ENCODE peak calls at places on chromosomes 7 and 10, in four cellular contexts. One of them, this sample, is unnamed.

GRCh38 chr10:80183436-80183835 is 21.9 kb downstream of the ANXA11 start:
- DNase-seq in astrocyte of the cerebellum: no peak
- DNase-seq in CD4-positive, CD25-positive, alpha-beta regulatory T cell: no peak
- DNase-seq in lower leg skin: no peak
- DNase-seq in this sample: no peak

GRCh38 chr7:1952781-1953180 is 280.0 kb downstream of the MAD1L1 start:
- DNase-seq in astrocyte of the cerebellum: no peak
- DNase-seq in CD4-positive, CD25-positive, alpha-beta regulatory T cell: no peak
- DNase-seq in lower leg skin: no peak
- DNase-seq in this sample: no peak

GRCh38 chr10:86070278-86070677 is 296.3 kb downstream of the GRID1 start:
- DNase-seq in lower leg skin: peak
- DNase-seq in CD4-positive, CD25-positive, alpha-beta regulatory T cell: no peak
- DNase-seq in astrocyte of the cerebellum: no peak
- DNase-seq in this sample: no peak

GRCh38 chr7:120054376-120055100 is 218.4 kb upstream of the KCND2 start:
- DNase-seq in astrocyte of the cerebellum: no peak
- DNase-seq in lower leg skin: no peak
- DNase-seq in CD4-positive, CD25-positive, alpha-beta regulatory T cell: no peak
- DNase-seq in this sample: no peak

GRCh38 chr10:104424719-104425118 is 71.1 kb downstream of the CFAP58 start:
- DNase-seq in CD4-positive, CD25-positive, alpha-beta regulatory T cell: no peak
- DNase-seq in lower leg skin: no peak
- DNase-seq in astrocyte of the cerebellum: no peak
- DNase-seq in this sample: peak

GRCh38 chr7:119270045-119270464 is 1002.9 kb upstream of the KCND2 start:
- DNase-seq in CD4-positive, CD25-positive, alpha-beta regulatory T cell: no peak
- DNase-seq in lower leg skin: peak
- DNase-seq in astrocyte of the cerebellum: peak
- DNase-seq in this sample: peak

GRCh38 chr10:131258256-131258655 is 53.3 kb downstream of the TCERG1L start:
- DNase-seq in astrocyte of the cerebellum: no peak
- DNase-seq in lower leg skin: no peak
- DNase-seq in CD4-positive, CD25-positive, alpha-beta regulatory T cell: no peak
- DNase-seq in this sample: no peak

GRCh38 chr10:12834721-12835120 is 166.8 kb downstream of the CCDC3 start:
- DNase-seq in astrocyte of the cerebellum: no peak
- DNase-seq in lower leg skin: peak
- DNase-seq in CD4-positive, CD25-positive, alpha-beta regulatory T cell: no peak
- DNase-seq in this sample: no peak

GRCh38 chr7:96962221-96962620 is 43.1 kb upstream of the DLX6 start:
- DNase-seq in astrocyte of the cerebellum: peak
- DNase-seq in lower leg skin: no peak
- DNase-seq in CD4-positive, CD25-positive, alpha-beta regulatory T cell: no peak
- DNase-seq in this sample: no peak

GRCh38 chr10:43354325-43354635 is 17.2 kb upstream of the FXYD4 start:
- DNase-seq in CD4-positive, CD25-positive, alpha-beta regulatory T cell: no peak
- DNase-seq in lower leg skin: no peak
- DNase-seq in astrocyte of the cerebellum: no peak
- DNase-seq in this sample: no peak

GRCh38 chr10:104622598-104623209 is 18.4 kb upstream of the SORCS3 start:
- DNase-seq in astrocyte of the cerebellum: no peak
- DNase-seq in CD4-positive, CD25-positive, alpha-beta regulatory T cell: no peak
- DNase-seq in lower leg skin: no peak
- DNase-seq in this sample: no peak

GRCh38 chr10:62517252-62517651 is 143.1 kb downstream of the ZNF365 start:
- DNase-seq in lower leg skin: no peak
- DNase-seq in astrocyte of the cerebellum: no peak
- DNase-seq in CD4-positive, CD25-positive, alpha-beta regulatory T cell: no peak
- DNase-seq in this sample: no peak

GRCh38 chr10:11141571-11142091 is 124.0 kb downstream of the CELF2 start:
- DNase-seq in astrocyte of the cerebellum: no peak
- DNase-seq in lower leg skin: no peak
- DNase-seq in CD4-positive, CD25-positive, alpha-beta regulatory T cell: no peak
- DNase-seq in this sample: no peak

GRCh38 chr7:85475071-85475470 is 288.2 kb upstream of the SEMA3D start:
- DNase-seq in astrocyte of the cerebellum: no peak
- DNase-seq in CD4-positive, CD25-positive, alpha-beta regulatory T cell: no peak
- DNase-seq in lower leg skin: no peak
- DNase-seq in this sample: no peak

GRCh38 chr7:116955340-116955739 is 2.0 kb downstream of the ST7 start:
- DNase-seq in CD4-positive, CD25-positive, alpha-beta regulatory T cell: no peak
- DNase-seq in astrocyte of the cerebellum: no peak
- DNase-seq in lower leg skin: no peak
- DNase-seq in this sample: no peak

GRCh38 chr10:68223535-68224165 is 8.3 kb downstream of the ATOH7 start:
- DNase-seq in lower leg skin: no peak
- DNase-seq in CD4-positive, CD25-positive, alpha-beta regulatory T cell: no peak
- DNase-seq in astrocyte of the cerebellum: no peak
- DNase-seq in this sample: no peak

GRCh38 chr7:98238076-98238475 is 14.0 kb downstream of the TECPR1 start:
- DNase-seq in astrocyte of the cerebellum: no peak
- DNase-seq in CD4-positive, CD25-positive, alpha-beta regulatory T cell: no peak
- DNase-seq in lower leg skin: no peak
- DNase-seq in this sample: no peak

GRCh38 chr7:1616741-1617140 is 46.9 kb upstream of the PSMG3 start:
- DNase-seq in astrocyte of the cerebellum: no peak
- DNase-seq in CD4-positive, CD25-positive, alpha-beta regulatory T cell: no peak
- DNase-seq in lower leg skin: no peak
- DNase-seq in this sample: no peak

DNA sequence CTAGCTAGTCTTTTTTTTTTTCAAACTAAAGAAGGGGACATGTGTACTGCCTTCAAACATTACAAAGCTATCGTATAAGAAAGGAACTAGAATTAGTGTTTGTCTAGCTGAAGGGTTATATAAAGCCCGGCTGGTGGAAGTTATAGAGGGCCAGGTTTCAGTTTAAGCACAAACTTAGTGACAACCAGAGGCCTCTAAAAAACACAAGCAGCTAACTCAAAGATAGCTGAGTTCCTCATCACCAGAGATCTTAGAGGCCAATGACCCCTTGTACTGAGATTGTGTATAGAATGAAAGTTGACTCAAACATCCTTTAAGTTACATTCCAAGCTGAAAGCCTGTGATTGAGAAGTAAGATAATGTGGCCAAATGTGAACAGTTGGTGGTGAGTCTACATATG is 28.1 kb upstream of the SGMS1 start:
- DNase-seq in astrocyte of the cerebellum: no peak
- DNase-seq in lower leg skin: no peak
- DNase-seq in CD4-positive, CD25-positive, alpha-beta regulatory T cell: no peak
- DNase-seq in this sample: no peak
- H3K4me3 ChIP-seq in astrocyte of the cerebellum: no peak
- H3K4me3 ChIP-seq in lower leg skin: no peak
- H3K4me3 ChIP-seq in CD4-positive, CD25-positive, alpha-beta regulatory T cell: no peak
- H3K4me3 ChIP-seq in this sample: no peak

GRCh38 chr7:13989944-13990295 is 454 bp upstream of the ETV1 start:
- DNase-seq in astrocyte of the cerebellum: no peak
- DNase-seq in CD4-positive, CD25-positive, alpha-beta regulatory T cell: no peak
- DNase-seq in lower leg skin: no peak
- DNase-seq in this sample: no peak

GRCh38 chr7:13990319-13990983 is 985 bp upstream of the ETV1 start:
- DNase-seq in astrocyte of the cerebellum: no peak
- DNase-seq in lower leg skin: peak
- DNase-seq in CD4-positive, CD25-positive, alpha-beta regulatory T cell: no peak
- DNase-seq in this sample: no peak

GRCh38 chr7:13991791-13992620 is 2.5 kb upstream of the ETV1 start:
- DNase-seq in lower leg skin: no peak
- DNase-seq in astrocyte of the cerebellum: no peak
- DNase-seq in CD4-positive, CD25-positive, alpha-beta regulatory T cell: no peak
- DNase-seq in this sample: no peak

GRCh38 chr7:13992621-13992982 is 3.1 kb upstream of the ETV1 start:
- DNase-seq in lower leg skin: no peak
- DNase-seq in astrocyte of the cerebellum: no peak
- DNase-seq in CD4-positive, CD25-positive, alpha-beta regulatory T cell: no peak
- DNase-seq in this sample: no peak

DNA sequence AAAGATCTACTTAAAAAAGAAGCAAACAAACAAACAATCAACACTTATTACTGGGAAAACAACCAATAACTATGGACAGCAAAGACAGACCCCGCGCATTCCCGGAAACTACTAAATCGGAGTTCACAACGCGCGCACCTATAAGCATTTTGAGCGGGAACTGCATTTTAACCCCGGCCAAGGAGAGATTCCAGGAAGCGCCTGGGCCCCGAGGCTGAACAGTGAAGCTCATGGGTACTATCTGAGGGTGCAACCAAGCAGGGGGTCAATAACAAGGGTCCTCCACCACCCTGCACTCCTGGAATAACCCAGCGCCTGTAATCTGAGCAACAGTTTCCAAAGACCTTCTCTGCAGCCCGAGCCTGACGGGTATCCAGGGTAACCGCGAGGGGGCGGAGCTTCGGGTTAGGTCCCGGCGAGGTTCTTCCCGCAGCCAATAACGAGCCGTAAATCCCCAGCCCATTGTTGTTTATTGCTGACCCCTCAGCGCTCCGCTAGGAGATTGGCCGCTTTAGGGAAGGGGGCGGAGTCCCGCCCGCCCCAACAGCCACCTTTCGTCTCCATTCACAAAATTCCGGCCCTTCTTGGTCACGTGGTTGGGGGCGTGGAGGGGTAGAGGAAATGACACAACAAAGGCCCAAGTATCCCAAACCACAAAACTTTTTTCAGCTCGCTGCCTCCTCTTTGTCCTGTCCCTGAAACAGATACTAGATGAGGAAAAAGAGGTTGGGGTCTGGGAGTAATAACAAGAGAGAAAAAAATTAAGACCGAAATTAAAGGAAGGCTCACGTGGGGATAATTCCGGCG is 1.7 kb upstream of the ETV1 start:
- DNase-seq in astrocyte of the cerebellum: peak
- DNase-seq in CD4-positive, CD25-positive, alpha-beta regulatory T cell: peak
- DNase-seq in lower leg skin: peak
- DNase-seq in this sample: no peak
- H3K4me3 ChIP-seq in astrocyte of the cerebellum: peak
- H3K4me3 ChIP-seq in CD4-positive, CD25-positive, alpha-beta regulatory T cell: peak
- H3K4me3 ChIP-seq in lower leg skin: peak
- H3K4me3 ChIP-seq in this sample: no peak

GRCh38 chr10:122954731-122955050 is 664 bp upstream of the C10orf88 start:
- DNase-seq in lower leg skin: no peak
- DNase-seq in CD4-positive, CD25-positive, alpha-beta regulatory T cell: no peak
- DNase-seq in astrocyte of the cerebellum: no peak
- DNase-seq in this sample: no peak
- H3K4me3 ChIP-seq in lower leg skin: no peak
- H3K4me3 ChIP-seq in CD4-positive, CD25-positive, alpha-beta regulatory T cell: no peak
- H3K4me3 ChIP-seq in astrocyte of the cerebellum: peak
- H3K4me3 ChIP-seq in this sample: peak

GRCh38 chr10:133229265-133230022 is 573 bp upstream of the UTF1 start:
- DNase-seq in CD4-positive, CD25-positive, alpha-beta regulatory T cell: no peak
- DNase-seq in astrocyte of the cerebellum: no peak
- DNase-seq in lower leg skin: no peak
- DNase-seq in this sample: no peak

GRCh38 chr10:133230387-133231195 is 574 bp downstream of the UTF1 start:
- DNase-seq in CD4-positive, CD25-positive, alpha-beta regulatory T cell: no peak
- DNase-seq in astrocyte of the cerebellum: no peak
- DNase-seq in lower leg skin: no peak
- DNase-seq in this sample: no peak

GRCh38 chr10:133231946-133232574 is 2.0 kb downstream of the UTF1 start:
- DNase-seq in CD4-positive, CD25-positive, alpha-beta regulatory T cell: no peak
- DNase-seq in astrocyte of the cerebellum: no peak
- DNase-seq in lower leg skin: no peak
- DNase-seq in this sample: no peak

GRCh38 chr10:133231244-133231945 is 1.4 kb downstream of the UTF1 start:
- DNase-seq in CD4-positive, CD25-positive, alpha-beta regulatory T cell: no peak
- DNase-seq in lower leg skin: no peak
- DNase-seq in astrocyte of the cerebellum: no peak
- DNase-seq in this sample: no peak

GRCh38 chr10:133230023-133230319 is at the start of gene UTF1:
- DNase-seq in lower leg skin: no peak
- DNase-seq in astrocyte of the cerebellum: no peak
- DNase-seq in CD4-positive, CD25-positive, alpha-beta regulatory T cell: no peak
- DNase-seq in this sample: no peak
- H3K4me3 ChIP-seq in lower leg skin: no peak
- H3K4me3 ChIP-seq in astrocyte of the cerebellum: no peak
- H3K4me3 ChIP-seq in CD4-positive, CD25-positive, alpha-beta regulatory T cell: no peak
- H3K4me3 ChIP-seq in this sample: no peak